ENCODE peak calls at places on chromosomes 2 and 18, in nine cellular contexts. M, E, K, C, L, H, G, I and J are unnamed samples.

GRCh38 chr2:180925700-180926099 is 54.7 kb upstream of the UBE2E3 start:
- DNase-seq in M (no peak), E (no peak), K (no peak), C (no peak), L (no peak), H (no peak), G (no peak), I (no peak), J (no peak)

GRCh38 chr2:105544591-105545377 is 145.9 kb upstream of the FHL2 start:
- DNase-seq in M (no peak), E (no peak), K (no peak), C (no peak), L (no peak), H (no peak), G (no peak), I (no peak), J (peak)

GRCh38 chr2:81467096-81467495 is 1162.5 kb upstream of the LRRTM1 start:
- DNase-seq in M (no peak), E (no peak), K (no peak), C (no peak), L (peak), H (no peak), G (no peak), I (no peak), J (no peak)

GRCh38 chr18:24503182-24503581 is 42.7 kb downstream of the HRH4 start:
- DNase-seq in M (no peak), E (no peak), K (no peak), C (peak), L (no peak), H (no peak), G (no peak), I (no peak), J (no peak)

GRCh38 chr2:151297882-151298281 is 8.4 kb upstream of the NMI start:
- DNase-seq in M (no peak), E (peak), K (no peak), C (no peak), L (no peak), H (no peak), G (no peak), I (no peak), J (no peak)

GRCh38 chr2:27494284-27494943 is 586 bp downstream of the FNDC4 start:
- DNase-seq in M (peak), E (peak), K (no peak), C (no peak), L (peak), H (peak), G (no peak), I (peak), J (no peak)

GRCh38 chr18:66645983-66646382 is 42.1 kb upstream of the CDH19 start:
- DNase-seq in M (no peak), E (no peak), K (no peak), C (no peak), L (no peak), H (no peak), G (no peak), I (no peak), J (no peak)

GRCh38 chr2:64751286-64752260 is 97.9 kb upstream of the SERTAD2 start:
- DNase-seq in M (peak), E (peak), K (no peak), C (peak), L (peak), H (peak), G (peak), I (no peak), J (peak)

GRCh38 chr2:144454466-144455287 is 65.2 kb downstream of the ZEB2 start:
- DNase-seq in M (peak), E (no peak), K (no peak), C (no peak), L (no peak), H (no peak), G (no peak), I (no peak), J (no peak)

GRCh38 chr2:219687882-219688559 is 60.6 kb downstream of the SLC4A3 start:
- DNase-seq in M (no peak), E (no peak), K (no peak), C (no peak), L (no peak), H (peak), G (no peak), I (no peak), J (no peak)

GRCh38 chr2:10566021-10566420 is 117.9 kb upstream of the ODC1 start:
- DNase-seq in M (no peak), E (no peak), K (no peak), C (no peak), L (no peak), H (peak), G (no peak), I (no peak), J (no peak)

GRCh38 chr2:205696541-205697441 is 14.5 kb downstream of the NRP2 start:
- DNase-seq in M (no peak), E (no peak), K (no peak), C (no peak), L (no peak), H (peak), G (no peak), I (no peak), J (no peak)

GRCh38 chr2:197515277-197515797 is 529 bp upstream of the MOB4 start:
- DNase-seq in M (peak), E (no peak), K (no peak), C (peak), L (no peak), H (peak), G (no peak), I (peak), J (no peak)

GRCh38 chr18:2459886-2460285 is 111.4 kb downstream of the METTL4 start:
- DNase-seq in M (no peak), E (peak), K (no peak), C (no peak), L (no peak), H (peak), G (no peak), I (no peak), J (no peak)